ENCODE peak calls at places on chromosomes 4 and X, in eight cellular contexts. One of them, this sample, is unnamed. For H3K4me1, the result is how much of the 10 kb centered on the place peaks cover.

GRCh38 chr4:8001564-8002355 is 62.1 kb upstream of the AFAP1 start:
- DNase-seq in tibial artery: no peak
- DNase-seq in tibial nerve: no peak
- DNase-seq in cardiac muscle cell: no peak
- DNase-seq in MM.1S: no peak
- DNase-seq in IMR-90: no peak
- DNase-seq in left ventricle myocardium inferior: no peak
- DNase-seq in psoas muscle: peak
- DNase-seq in this sample: no peak

GRCh38 chr4:170088686-170089085 is 1.1 kb downstream of the AADAT start:
- DNase-seq in cardiac muscle cell: no peak
- DNase-seq in MM.1S: no peak
- DNase-seq in IMR-90: no peak
- DNase-seq in left ventricle myocardium inferior: no peak
- DNase-seq in tibial artery: no peak
- DNase-seq in psoas muscle: no peak
- DNase-seq in tibial nerve: no peak
- DNase-seq in this sample: no peak

GRCh38 chr4:176277162-176277904 is 8.3 kb upstream of the ASB5 start:
- DNase-seq in IMR-90: peak
- DNase-seq in MM.1S: peak
- DNase-seq in psoas muscle: peak
- DNase-seq in tibial nerve: no peak
- DNase-seq in left ventricle myocardium inferior: peak
- DNase-seq in cardiac muscle cell: peak
- DNase-seq in tibial artery: peak
- DNase-seq in this sample: peak

GRCh38 chrX:132219343-132219768 is at the start of gene RAP2C:
- DNase-seq in left ventricle myocardium inferior: peak
- DNase-seq in cardiac muscle cell: peak
- DNase-seq in psoas muscle: peak
- DNase-seq in tibial artery: peak
- DNase-seq in MM.1S: peak
- DNase-seq in tibial nerve: peak
- DNase-seq in IMR-90: peak
- DNase-seq in this sample: peak

GRCh38 chrX:73944582-73944947 is 359.4 kb upstream of the ZCCHC13 start:
- DNase-seq in left ventricle myocardium inferior: no peak
- DNase-seq in tibial artery: no peak
- DNase-seq in MM.1S: no peak
- DNase-seq in cardiac muscle cell: peak
- DNase-seq in psoas muscle: no peak
- DNase-seq in IMR-90: peak
- DNase-seq in tibial nerve: no peak
- DNase-seq in this sample: no peak

GRCh38 chrX:147803948-147804347 is 107.8 kb upstream of the FMR1 start:
- DNase-seq in cardiac muscle cell: no peak
- DNase-seq in psoas muscle: no peak
- DNase-seq in tibial nerve: no peak
- DNase-seq in left ventricle myocardium inferior: no peak
- DNase-seq in IMR-90: no peak
- DNase-seq in tibial artery: no peak
- DNase-seq in MM.1S: peak
- DNase-seq in this sample: no peak

GRCh38 chrX:153717445-153717844 is 6.7 kb downstream of the BCAP31 start:
- DNase-seq in IMR-90: no peak
- DNase-seq in tibial artery: no peak
- DNase-seq in tibial nerve: no peak
- DNase-seq in cardiac muscle cell: no peak
- DNase-seq in MM.1S: no peak
- DNase-seq in left ventricle myocardium inferior: no peak
- DNase-seq in psoas muscle: no peak
- DNase-seq in this sample: no peak

GRCh38 chr4:21367567-21367966 is 581.0 kb downstream of the KCNIP4 start:
- DNase-seq in tibial artery: no peak
- DNase-seq in left ventricle myocardium inferior: no peak
- DNase-seq in psoas muscle: no peak
- DNase-seq in cardiac muscle cell: no peak
- DNase-seq in MM.1S: no peak
- DNase-seq in tibial nerve: no peak
- DNase-seq in IMR-90: no peak
- DNase-seq in this sample: no peak

GRCh38 chrX:45888518-45888917 is 656.7 kb downstream of the ZNF674 start:
- DNase-seq in left ventricle myocardium inferior: no peak
- DNase-seq in MM.1S: no peak
- DNase-seq in tibial artery: no peak
- DNase-seq in tibial nerve: no peak
- DNase-seq in IMR-90: no peak
- DNase-seq in cardiac muscle cell: no peak
- DNase-seq in psoas muscle: no peak
- DNase-seq in this sample: no peak

GRCh38 chrX:123121241-123121640 is 62.8 kb upstream of the GRIA3 start:
- DNase-seq in psoas muscle: no peak
- DNase-seq in IMR-90: no peak
- DNase-seq in left ventricle myocardium inferior: no peak
- DNase-seq in MM.1S: no peak
- DNase-seq in tibial nerve: no peak
- DNase-seq in tibial artery: no peak
- DNase-seq in cardiac muscle cell: no peak
- DNase-seq in this sample: no peak

GRCh38 chrX:102867254-102867653 is 69.8 kb upstream of the RAB40AL start:
- DNase-seq in cardiac muscle cell: no peak
- DNase-seq in tibial nerve: no peak
- DNase-seq in left ventricle myocardium inferior: no peak
- DNase-seq in psoas muscle: no peak
- DNase-seq in MM.1S: no peak
- DNase-seq in tibial artery: no peak
- DNase-seq in IMR-90: no peak
- DNase-seq in this sample: no peak

GRCh38 chr4:2786152-2786671 is 6.7 kb upstream of the SH3BP2 start:
- DNase-seq in tibial nerve: no peak
- DNase-seq in MM.1S: no peak
- DNase-seq in cardiac muscle cell: no peak
- DNase-seq in left ventricle myocardium inferior: no peak
- DNase-seq in IMR-90: no peak
- DNase-seq in psoas muscle: no peak
- DNase-seq in tibial artery: peak
- DNase-seq in this sample: no peak

GRCh38 chr4:84971319-84971932 is 4.9 kb upstream of the WDFY3 start:
- DNase-seq in MM.1S: peak
- DNase-seq in IMR-90: peak
- DNase-seq in psoas muscle: no peak
- DNase-seq in left ventricle myocardium inferior: no peak
- DNase-seq in tibial artery: no peak
- DNase-seq in cardiac muscle cell: peak
- DNase-seq in tibial nerve: no peak
- DNase-seq in this sample: no peak

GRCh38 chr4:110609044-110609750 is 13.7 kb downstream of the PITX2 start:
- DNase-seq in MM.1S: no peak
- DNase-seq in tibial artery: no peak
- DNase-seq in tibial nerve: no peak
- DNase-seq in cardiac muscle cell: no peak
- DNase-seq in left ventricle myocardium inferior: no peak
- DNase-seq in IMR-90: no peak
- DNase-seq in psoas muscle: no peak
- DNase-seq in this sample: no peak

GRCh38 chrX:16981980-16982379 is 35.5 kb downstream of the REPS2 start:
- DNase-seq in IMR-90: no peak
- DNase-seq in tibial artery: no peak
- DNase-seq in tibial nerve: no peak
- DNase-seq in MM.1S: no peak
- DNase-seq in left ventricle myocardium inferior: no peak
- DNase-seq in psoas muscle: no peak
- DNase-seq in cardiac muscle cell: no peak
- DNase-seq in this sample: no peak

GRCh38 chr4:168710353-168710946 is 213.6 kb downstream of the PALLD start:
- DNase-seq in MM.1S: peak
- DNase-seq in psoas muscle: no peak
- DNase-seq in IMR-90: peak
- DNase-seq in tibial nerve: peak
- DNase-seq in tibial artery: no peak
- DNase-seq in cardiac muscle cell: peak
- DNase-seq in left ventricle myocardium inferior: no peak
- DNase-seq in this sample: peak

GRCh38 chrX:135330709-135331108 is 21.4 kb downstream of the ETDC start:
- DNase-seq in left ventricle myocardium inferior: no peak
- DNase-seq in tibial artery: no peak
- DNase-seq in cardiac muscle cell: no peak
- DNase-seq in IMR-90: no peak
- DNase-seq in psoas muscle: no peak
- DNase-seq in tibial nerve: no peak
- DNase-seq in MM.1S: no peak
- DNase-seq in this sample: no peak

GRCh38 chrX:23787745-23788118 is 4.8 kb downstream of the SAT1 start:
- DNase-seq in left ventricle myocardium inferior: no peak
- DNase-seq in tibial nerve: no peak
- DNase-seq in cardiac muscle cell: no peak
- DNase-seq in MM.1S: no peak
- DNase-seq in psoas muscle: no peak
- DNase-seq in IMR-90: no peak
- DNase-seq in tibial artery: no peak
- DNase-seq in this sample: no peak

GRCh38 chr4:24470681-24471622 is 113.4 kb downstream of the DHX15 start:
- DNase-seq in tibial nerve: peak
- DNase-seq in MM.1S: peak
- DNase-seq in cardiac muscle cell: peak
- DNase-seq in tibial artery: peak
- DNase-seq in left ventricle myocardium inferior: peak
- DNase-seq in psoas muscle: peak
- DNase-seq in IMR-90: peak
- DNase-seq in this sample: peak

GRCh38 chr4:76473186-76473585 is 38.2 kb downstream of the SHROOM3 start:
- DNase-seq in IMR-90: no peak
- DNase-seq in tibial nerve: no peak
- DNase-seq in psoas muscle: no peak
- DNase-seq in tibial artery: no peak
- DNase-seq in cardiac muscle cell: no peak
- DNase-seq in MM.1S: no peak
- DNase-seq in left ventricle myocardium inferior: no peak
- DNase-seq in this sample: no peak

DNA sequence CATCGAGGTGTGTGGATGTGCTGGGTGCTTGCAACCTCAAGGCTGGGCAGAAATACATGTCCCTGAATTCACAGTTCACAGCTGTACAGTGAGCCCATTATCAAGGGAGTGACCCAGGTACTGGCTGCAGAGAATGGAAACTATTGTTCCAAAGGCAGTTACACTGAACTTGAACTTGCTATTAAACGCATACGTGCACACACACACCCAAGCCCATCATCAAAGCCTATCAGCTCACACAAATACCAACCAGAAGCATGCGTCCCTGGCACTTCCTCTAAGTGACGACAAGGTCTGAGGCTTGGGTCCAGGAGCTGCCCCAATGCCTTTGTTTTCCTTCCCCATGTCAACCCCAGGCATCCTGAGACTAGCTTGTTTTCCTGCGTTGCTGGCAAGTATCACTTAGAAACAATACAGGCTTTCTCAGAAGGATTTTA is 88.6 kb downstream of the IRF2 start:
- DNase-seq in psoas muscle: no peak
- DNase-seq in left ventricle myocardium inferior: peak
- DNase-seq in tibial nerve: no peak
- DNase-seq in cardiac muscle cell: no peak
- DNase-seq in IMR-90: no peak
- DNase-seq in MM.1S: peak
- DNase-seq in tibial artery: no peak
- DNase-seq in this sample: no peak
- H3K4me1 ChIP-seq in psoas muscle: half or more
- H3K4me1 ChIP-seq in left ventricle myocardium inferior: half or more
- H3K4me1 ChIP-seq in tibial nerve: half or more
- H3K4me1 ChIP-seq in cardiac muscle cell: under half
- H3K4me1 ChIP-seq in IMR-90: under half
- H3K4me1 ChIP-seq in MM.1S: half or more
- H3K4me1 ChIP-seq in tibial artery: under half
- H3K4me1 ChIP-seq in this sample: under half

GRCh38 chr4:173360587-173361221 is 10.1 kb upstream of the SAP30 start:
- DNase-seq in cardiac muscle cell: peak
- DNase-seq in tibial nerve: no peak
- DNase-seq in psoas muscle: no peak
- DNase-seq in left ventricle myocardium inferior: no peak
- DNase-seq in tibial artery: no peak
- DNase-seq in IMR-90: peak
- DNase-seq in MM.1S: peak
- DNase-seq in this sample: no peak
- TF ChIP-seq CTCF in cardiac muscle cell: peak
- TF ChIP-seq CTCF in tibial nerve: no peak
- TF ChIP-seq CTCF in psoas muscle: peak
- TF ChIP-seq CTCF in left ventricle myocardium inferior: peak
- TF ChIP-seq CTCF in tibial artery: peak
- TF ChIP-seq CTCF in IMR-90: peak
- TF ChIP-seq CTCF in MM.1S: peak
- TF ChIP-seq CTCF in this sample: no peak

DNA sequence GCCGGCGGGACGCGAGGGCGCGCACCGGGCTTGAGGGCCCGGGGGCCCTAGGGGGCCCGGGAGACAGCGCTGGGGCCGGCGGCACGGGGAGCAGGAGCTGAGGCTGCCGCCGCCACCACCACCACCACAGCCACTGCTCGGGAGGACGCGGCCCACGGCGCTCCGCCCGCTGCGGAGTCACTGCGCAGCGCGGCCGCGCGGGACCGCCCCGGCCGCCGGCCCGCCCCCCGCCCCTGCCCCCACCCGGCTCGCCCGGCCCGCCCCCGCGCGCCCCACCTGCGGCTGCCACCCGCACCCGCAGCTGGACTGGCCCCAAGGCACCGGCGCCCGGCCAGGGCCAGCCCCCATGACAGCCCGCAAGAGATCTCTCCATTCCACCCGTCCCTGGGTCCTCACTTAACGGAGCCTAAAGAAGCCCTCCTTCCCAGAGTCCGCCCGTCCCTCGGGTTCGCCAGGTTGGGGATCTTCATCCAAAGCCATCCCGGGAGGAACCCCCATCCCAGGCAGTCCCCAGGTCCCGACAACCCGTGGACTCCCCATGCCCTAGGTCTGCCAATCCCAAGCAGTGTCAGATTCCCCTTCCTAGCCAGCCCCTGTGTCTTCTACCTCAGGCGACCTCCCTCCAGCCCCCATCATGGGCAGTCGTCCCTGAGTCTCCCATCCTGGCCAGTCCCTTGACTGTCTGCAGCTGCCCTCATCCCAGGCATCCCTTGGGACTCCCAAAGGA is 40.0 kb upstream of the IQSEC2 start:
- DNase-seq in tibial artery: no peak
- DNase-seq in tibial nerve: no peak
- DNase-seq in psoas muscle: no peak
- DNase-seq in left ventricle myocardium inferior: no peak
- DNase-seq in cardiac muscle cell: no peak
- DNase-seq in MM.1S: no peak
- DNase-seq in IMR-90: no peak
- DNase-seq in this sample: no peak
- H3K4me1 ChIP-seq in tibial artery: under half
- H3K4me1 ChIP-seq in tibial nerve: under half
- H3K4me1 ChIP-seq in psoas muscle: under half
- H3K4me1 ChIP-seq in left ventricle myocardium inferior: under half
- H3K4me1 ChIP-seq in cardiac muscle cell: under half
- H3K4me1 ChIP-seq in MM.1S: under half
- H3K4me1 ChIP-seq in IMR-90: under half
- H3K4me1 ChIP-seq in this sample: under half

DNA sequence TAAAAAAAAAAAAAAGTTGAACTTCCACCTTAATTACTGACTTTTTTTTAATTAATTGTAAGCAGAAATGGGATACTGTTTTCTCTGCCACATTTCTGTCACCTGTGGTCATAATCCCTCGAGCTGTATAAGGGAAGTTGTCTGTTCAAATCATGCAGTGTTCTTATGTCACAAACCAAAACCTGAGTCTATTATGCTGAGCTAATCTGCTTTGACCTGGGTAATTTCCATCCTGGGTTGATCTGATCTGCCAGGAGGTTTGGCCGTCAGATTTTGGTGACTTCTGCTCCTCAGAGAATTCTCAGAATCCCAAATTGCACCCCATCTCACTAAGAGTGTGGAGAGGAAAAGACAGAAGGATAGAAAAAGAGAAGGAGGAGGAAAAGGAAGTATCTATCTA is 683.1 kb downstream of the KCTD8 start:
- DNase-seq in cardiac muscle cell: no peak
- DNase-seq in psoas muscle: no peak
- DNase-seq in left ventricle myocardium inferior: no peak
- DNase-seq in IMR-90: no peak
- DNase-seq in MM.1S: no peak
- DNase-seq in tibial artery: no peak
- DNase-seq in tibial nerve: no peak
- DNase-seq in this sample: no peak
- TF ChIP-seq CTCF in cardiac muscle cell: no peak
- TF ChIP-seq CTCF in psoas muscle: no peak
- TF ChIP-seq CTCF in left ventricle myocardium inferior: no peak
- TF ChIP-seq CTCF in IMR-90: no peak
- TF ChIP-seq CTCF in MM.1S: no peak
- TF ChIP-seq CTCF in tibial artery: no peak
- TF ChIP-seq CTCF in tibial nerve: no peak
- TF ChIP-seq CTCF in this sample: no peak

This sample was measured in ovary.